ENCODE peak calls at places on chromosome 10, in seven cellular contexts. H is AG04450, Q is cardiac fibroblast, E is mammary epithelial cell, M is neural progenitor cell, I is choroid plexus epithelial cell, L is HFF-Myc. F is an unnamed sample.

GRCh38 chr10:133422821-133423771 is 1.3 kb downstream of the SPRN start:
- DNase-seq in H (no peak), Q (no peak), E (no peak), M (peak; percentile 54), I (no peak), L (no peak), F (no peak)

GRCh38 chr10:98528166-98528784 is 81.5 kb upstream of the HPS1 start:
- DNase-seq in H (no peak), Q (no peak), E (no peak), M (no peak), I (no peak), L (peak; percentile 10), F (peak; percentile 77)

GRCh38 chr10:89525556-89525955 is 9.8 kb downstream of the SLC16A12 start:
- DNase-seq in H (no peak), Q (no peak), E (no peak), M (no peak), I (no peak), L (no peak), F (no peak)

GRCh38 chr10:123721441-123722049 is 55.4 kb downstream of the GPR26 start:
- DNase-seq in H (no peak), Q (no peak), E (no peak), M (no peak), I (no peak), L (no peak), F (no peak)

GRCh38 chr10:18104223-18104872 is 35.9 kb upstream of the CACNB2 start:
- DNase-seq in H (no peak), Q (peak; percentile 64), E (peak; percentile 8), M (peak; percentile 56), I (peak; percentile 65), L (peak; percentile 15), F (peak; percentile 63)

GRCh38 chr10:124319926-124320391 is 98.8 kb downstream of the OAT start:
- DNase-seq in H (no peak), Q (peak; percentile 70), E (no peak), M (no peak), I (peak; percentile 66), L (no peak), F (no peak)

GRCh38 chr10:34721201-34721840 is 93.8 kb downstream of the PARD3 start:
- DNase-seq in H (no peak), Q (peak; percentile 71), E (peak; percentile 81), M (no peak), I (peak; percentile 85), L (no peak), F (peak; percentile 37)

GRCh38 chr10:133324198-133324792 is 12.4 kb downstream of the CALY start:
- DNase-seq in H (no peak), Q (peak; percentile 27), E (no peak), M (peak; percentile 92), I (peak; percentile 72), L (no peak), F (peak; percentile 32)

GRCh38 chr10:62594093-62594520 is 210.4 kb upstream of the ADO start:
- DNase-seq in H (no peak), Q (peak; percentile 71), E (peak; percentile 51), M (peak; percentile 70), I (peak; percentile 76), L (no peak), F (peak; percentile 62)

GRCh38 chr10:94183666-94184264 is 179.0 kb downstream of the NOC3L start:
- DNase-seq in H (peak; percentile 99), Q (peak; percentile 97), E (peak; percentile 95), M (no peak), I (peak; percentile 99), L (peak; percentile 67), F (peak; percentile 98)

GRCh38 chr10:75611972-75612331 is 180.5 kb downstream of the LRMDA start:
- DNase-seq in H (no peak), Q (no peak), E (no peak), M (no peak), I (no peak), L (no peak), F (no peak)

GRCh38 chr10:61408065-61408464 is 45.1 kb downstream of the TMEM26 start:
- DNase-seq in H (no peak), Q (no peak), E (no peak), M (no peak), I (peak; percentile 14), L (no peak), F (no peak)

GRCh38 chr10:88361995-88362540 is 221.1 kb downstream of the RNLS start:
- DNase-seq in H (no peak), Q (no peak), E (no peak), M (no peak), I (no peak), L (peak; percentile 16), F (no peak)

GRCh38 chr10:7956508-7956907 is 98.0 kb upstream of the GATA3 start:
- DNase-seq in H (peak; percentile 45), Q (peak; percentile 86), E (peak; percentile 57), M (no peak), I (peak; percentile 84), L (no peak), F (peak; percentile 81)

GRCh38 chr10:62467509-62467908 is 93.3 kb downstream of the ZNF365 start:
- DNase-seq in H (no peak), Q (peak; percentile 61), E (peak; percentile 37), M (no peak), I (peak; percentile 5), L (no peak), F (peak; percentile 40)

DNA sequence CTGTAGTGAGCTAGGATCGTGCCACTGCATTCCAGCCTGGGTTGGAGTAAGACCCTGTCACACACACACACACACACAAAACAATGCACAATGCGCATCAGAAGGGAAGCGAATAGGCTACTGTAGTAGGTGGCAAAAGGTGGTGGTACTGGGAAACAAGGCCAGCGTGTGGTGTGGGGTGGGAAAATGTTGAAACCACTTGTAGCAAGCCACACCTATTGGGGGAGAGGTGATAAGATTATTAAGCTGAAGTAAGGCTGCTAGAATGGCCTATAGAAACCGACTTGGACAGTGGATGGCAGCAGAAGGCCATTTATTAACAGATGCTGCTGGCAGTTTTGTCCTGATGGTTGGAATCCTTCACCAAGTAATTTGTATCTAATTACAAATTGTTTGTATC is 7.2 kb upstream of the CHCHD1 start:
- DNase-seq in H (no peak), Q (peak; percentile 39), E (peak; percentile 28), M (no peak), I (peak; percentile 52), L (no peak), F (peak; percentile 56)
- H3K4me3 ChIP-seq in H (peak overlapping the region; percentile 80), Q (peak overlapping the region; percentile 62), E (peak overlapping the region; percentile 84), M (peak overlapping the region; percentile 83), I (peak overlapping the region; percentile 19), L (peak overlapping the region; percentile 65), F (peak overlapping the region; percentile 40)

GRCh38 chr10:11165591-11166543 is 148.2 kb downstream of the CELF2 start:
- DNase-seq in H (no peak), Q (peak; percentile 5), E (no peak), M (peak; percentile 83), I (peak; percentile 11), L (no peak), F (no peak)
- TF ChIP-seq CTCF in H (peak; percentile 62), Q (peak; percentile 29), E (peak; percentile 3), M (peak; percentile 69), I (peak; percentile 41), L (peak; percentile 52), F (peak; percentile 48)

DNA sequence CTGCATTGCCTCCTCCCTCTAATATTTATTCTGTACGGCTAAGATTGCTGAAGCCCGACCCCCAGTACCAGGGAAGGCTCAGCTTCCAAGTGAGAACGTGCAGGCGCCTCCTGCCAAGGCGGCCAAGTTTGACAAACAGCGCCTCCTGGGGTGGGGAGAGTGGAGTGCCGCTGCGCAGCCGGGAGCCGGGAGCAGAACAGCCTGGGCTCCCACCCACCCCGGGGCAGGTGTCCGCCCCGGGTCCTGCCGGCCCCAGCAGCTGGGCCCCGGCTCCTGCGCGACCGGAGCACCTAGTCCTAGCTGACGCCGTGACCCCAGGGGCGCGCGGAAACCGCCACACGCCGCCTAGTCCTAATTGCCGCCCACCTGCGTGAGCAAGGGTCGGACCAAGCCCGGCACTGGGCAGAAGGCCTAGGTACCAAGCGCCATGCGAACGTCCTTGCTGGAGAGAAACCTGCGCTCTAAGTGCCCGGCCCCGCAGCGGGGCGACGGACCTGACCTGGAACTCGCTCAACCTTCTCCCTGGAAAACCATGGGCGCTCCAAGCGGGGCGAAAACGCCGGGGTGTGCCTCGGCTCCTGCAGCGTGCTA is 5.0 kb upstream of the EBF3 start:
- DNase-seq in H (no peak), Q (peak; percentile 71), E (no peak), M (peak; percentile 89), I (peak; percentile 66), L (no peak), F (peak; percentile 52)
- H3K4me3 ChIP-seq in H (no peak overlapping the region), Q (peak overlapping the region; percentile 21), E (no peak overlapping the region), M (peak overlapping the region; percentile 15), I (no peak overlapping the region), L (no peak overlapping the region), F (no peak overlapping the region)

GRCh38 chr10:100637785-100638184 is 102.0 kb downstream of the HIF1AN start:
- DNase-seq in H (no peak), Q (peak; percentile 19), E (no peak), M (peak; percentile 85), I (peak; percentile 11), L (no peak), F (no peak)
- TF ChIP-seq CTCF in H (peak; percentile 36), Q (peak; percentile 67), E (peak; percentile 30), M (peak; percentile 73), I (peak; percentile 58), L (peak; percentile 56), F (peak; percentile 34)

GRCh38 chr10:2399482-2399881 is 662.2 kb upstream of the ADARB2 start:
- DNase-seq in H (no peak), Q (no peak), E (no peak), M (no peak), I (no peak), L (no peak), F (no peak)
- H3K4me3 ChIP-seq in H (no peak overlapping the region), Q (no peak overlapping the region), E (no peak overlapping the region), M (no peak overlapping the region), I (no peak overlapping the region), L (no peak overlapping the region), F (no peak overlapping the region)

GRCh38 chr10:68052463-68052862 is 22.6 kb downstream of the HERC4 start:
- DNase-seq in H (no peak), Q (peak; percentile 66), E (peak; percentile 23), M (no peak), I (peak; percentile 44), L (no peak), F (no peak)
- TF ChIP-seq CTCF in H (no peak), Q (no peak), E (no peak), M (no peak), I (no peak), L (no peak), F (no peak)

DNA sequence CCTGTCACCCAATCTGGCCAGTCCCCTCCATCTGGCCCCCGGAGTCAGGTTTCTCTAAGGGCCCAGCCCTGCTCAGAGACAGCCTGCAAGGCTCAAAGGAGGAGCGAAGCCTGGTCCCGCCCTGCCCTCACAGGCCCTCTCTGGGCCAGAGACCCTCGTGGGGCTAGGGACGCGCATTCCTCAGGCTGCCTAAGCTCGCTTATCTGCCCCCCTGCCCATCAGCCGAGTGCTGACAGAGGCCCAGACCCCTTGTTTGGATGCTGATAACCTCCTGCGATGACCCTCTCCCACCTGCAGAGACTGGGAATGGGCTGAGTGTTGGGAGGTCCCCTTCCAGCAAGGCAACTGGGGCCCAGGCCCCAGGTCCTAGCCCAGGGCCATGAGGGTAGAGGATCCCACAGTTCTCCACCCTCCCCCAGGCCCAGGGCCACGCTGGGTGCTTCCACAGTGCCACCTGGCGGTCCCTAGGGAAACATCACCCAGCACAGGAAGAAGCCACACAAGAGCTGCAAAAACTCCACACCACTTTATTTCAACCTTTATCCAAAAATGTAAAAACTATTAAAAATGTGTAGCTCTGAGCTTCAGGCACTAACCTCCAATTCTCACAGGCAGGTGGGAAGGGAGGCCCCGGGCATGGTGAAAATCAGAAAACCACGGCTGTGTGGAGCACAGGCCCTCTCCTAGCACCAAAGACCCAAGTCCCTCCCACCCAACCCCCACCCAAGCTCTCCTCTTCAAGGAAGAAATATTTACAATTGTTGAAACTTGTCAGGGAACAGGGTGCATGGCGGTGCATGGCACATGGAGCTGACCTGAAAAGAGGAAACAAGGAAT is 2.2 kb downstream of the NPM3 start:
- DNase-seq in H (peak; percentile 30), Q (peak; percentile 72), E (peak; percentile 50), M (peak; percentile 86), I (peak; percentile 77), L (no peak), F (peak; percentile 61)
- H3K4me3 ChIP-seq in H (no peak overlapping the region), Q (no peak overlapping the region), E (peak overlapping the region; percentile 91), M (no peak overlapping the region), I (no peak overlapping the region), L (peak overlapping the region; percentile 91), F (no peak overlapping the region)

F was measured in fibroblast of mammary gland.